ENCODE peak calls at places on chromosomes 5 and 9, in seven cellular contexts. One of them, this sample, is unnamed.

GRCh38 chr5:6687501-6687900 is 25.7 kb upstream of the TENT4A start:
- DNase-seq in CD8-positive, alpha-beta T cell: no peak
- DNase-seq in hippocampal formation: no peak
- DNase-seq in choroid plexus epithelial cell: no peak
- DNase-seq in germinal center: no peak
- DNase-seq in prostate gland: no peak
- DNase-seq in activated CD4-positive, CD25-positive, alpha-beta regulatory T cell: no peak
- DNase-seq in this sample: no peak

GRCh38 chr9:72210522-72210921 is 61.3 kb downstream of the GDA start:
- DNase-seq in CD8-positive, alpha-beta T cell: no peak
- DNase-seq in hippocampal formation: no peak
- DNase-seq in choroid plexus epithelial cell: no peak
- DNase-seq in germinal center: no peak
- DNase-seq in prostate gland: no peak
- DNase-seq in activated CD4-positive, CD25-positive, alpha-beta regulatory T cell: no peak
- DNase-seq in this sample: no peak

GRCh38 chr9:134560654-134561053 is 80.9 kb upstream of the COL5A1 start:
- DNase-seq in CD8-positive, alpha-beta T cell: no peak
- DNase-seq in hippocampal formation: no peak
- DNase-seq in choroid plexus epithelial cell: no peak
- DNase-seq in germinal center: no peak
- DNase-seq in prostate gland: no peak
- DNase-seq in activated CD4-positive, CD25-positive, alpha-beta regulatory T cell: no peak
- DNase-seq in this sample: no peak

GRCh38 chr5:103648086-103648485 is 85.5 kb upstream of the NUDT12 start:
- DNase-seq in CD8-positive, alpha-beta T cell: no peak
- DNase-seq in hippocampal formation: no peak
- DNase-seq in choroid plexus epithelial cell: peak
- DNase-seq in germinal center: no peak
- DNase-seq in prostate gland: no peak
- DNase-seq in activated CD4-positive, CD25-positive, alpha-beta regulatory T cell: no peak
- DNase-seq in this sample: no peak

GRCh38 chr5:43129161-43129560 is 8.4 kb downstream of the ZNF131 start:
- DNase-seq in CD8-positive, alpha-beta T cell: no peak
- DNase-seq in hippocampal formation: no peak
- DNase-seq in choroid plexus epithelial cell: no peak
- DNase-seq in germinal center: no peak
- DNase-seq in prostate gland: no peak
- DNase-seq in activated CD4-positive, CD25-positive, alpha-beta regulatory T cell: no peak
- DNase-seq in this sample: no peak

GRCh38 chr9:77957652-77958051 is 74.0 kb downstream of the GNAQ start:
- DNase-seq in CD8-positive, alpha-beta T cell: no peak
- DNase-seq in hippocampal formation: no peak
- DNase-seq in choroid plexus epithelial cell: no peak
- DNase-seq in germinal center: no peak
- DNase-seq in prostate gland: no peak
- DNase-seq in activated CD4-positive, CD25-positive, alpha-beta regulatory T cell: no peak
- DNase-seq in this sample: no peak

GRCh38 chr5:41335596-41335995 is 122.3 kb upstream of the C6 start:
- DNase-seq in CD8-positive, alpha-beta T cell: no peak
- DNase-seq in hippocampal formation: no peak
- DNase-seq in choroid plexus epithelial cell: no peak
- DNase-seq in germinal center: no peak
- DNase-seq in prostate gland: no peak
- DNase-seq in activated CD4-positive, CD25-positive, alpha-beta regulatory T cell: no peak
- DNase-seq in this sample: no peak

GRCh38 chr5:16842916-16843315 is 93.2 kb downstream of the MYO10 start:
- DNase-seq in CD8-positive, alpha-beta T cell: no peak
- DNase-seq in hippocampal formation: no peak
- DNase-seq in choroid plexus epithelial cell: no peak
- DNase-seq in germinal center: no peak
- DNase-seq in prostate gland: peak
- DNase-seq in activated CD4-positive, CD25-positive, alpha-beta regulatory T cell: no peak
- DNase-seq in this sample: no peak

GRCh38 chr9:35842020-35842745 is 13.2 kb downstream of the TMEM8B start:
- DNase-seq in CD8-positive, alpha-beta T cell: no peak
- DNase-seq in hippocampal formation: no peak
- DNase-seq in choroid plexus epithelial cell: no peak
- DNase-seq in germinal center: no peak
- DNase-seq in prostate gland: no peak
- DNase-seq in activated CD4-positive, CD25-positive, alpha-beta regulatory T cell: no peak
- DNase-seq in this sample: no peak

GRCh38 chr5:59893436-59894227 is at the start of gene PDE4D:
- DNase-seq in CD8-positive, alpha-beta T cell: no peak
- DNase-seq in hippocampal formation: peak
- DNase-seq in choroid plexus epithelial cell: peak
- DNase-seq in germinal center: no peak
- DNase-seq in prostate gland: peak
- DNase-seq in activated CD4-positive, CD25-positive, alpha-beta regulatory T cell: no peak
- DNase-seq in this sample: peak

GRCh38 chr9:126724226-126724625 is 80.6 kb upstream of the ZBTB43 start:
- DNase-seq in CD8-positive, alpha-beta T cell: no peak
- DNase-seq in hippocampal formation: no peak
- DNase-seq in choroid plexus epithelial cell: peak
- DNase-seq in germinal center: no peak
- DNase-seq in prostate gland: no peak
- DNase-seq in activated CD4-positive, CD25-positive, alpha-beta regulatory T cell: no peak
- DNase-seq in this sample: no peak

This sample was measured in caudate nucleus.